ENCODE peak calls at places on chromosome 9, in five cellular contexts. One of them, this sample, is unnamed.

GRCh38 chr9:3497406-3497805 is 28.4 kb downstream of the RFX3 start:
- DNase-seq in Calu3: no peak
- DNase-seq in mesendoderm: no peak
- DNase-seq in Caki2: no peak
- DNase-seq in GOT3: no peak
- DNase-seq in this sample: no peak

GRCh38 chr9:132099184-132099583 is 19.5 kb upstream of the MED27 start:
- DNase-seq in Calu3: no peak
- DNase-seq in mesendoderm: no peak
- DNase-seq in Caki2: no peak
- DNase-seq in GOT3: no peak
- DNase-seq in this sample: no peak

GRCh38 chr9:97954550-97954989 is 16.6 kb upstream of the HEMGN start:
- DNase-seq in Calu3: peak; percentile 33
- DNase-seq in mesendoderm: peak; percentile 85
- DNase-seq in Caki2: peak; percentile 17
- DNase-seq in GOT3: no peak
- DNase-seq in this sample: peak; percentile 19

GRCh38 chr9:70601000-70601929 is 186.8 kb upstream of the KLF9 start:
- DNase-seq in Calu3: peak; percentile 42
- DNase-seq in mesendoderm: no peak
- DNase-seq in Caki2: no peak
- DNase-seq in GOT3: peak; percentile 61
- DNase-seq in this sample: peak; percentile 80

GRCh38 chr9:134619983-134620612 is 21.5 kb upstream of the COL5A1 start:
- DNase-seq in Calu3: no peak
- DNase-seq in mesendoderm: no peak
- DNase-seq in Caki2: no peak
- DNase-seq in GOT3: no peak
- DNase-seq in this sample: no peak

GRCh38 chr9:87816041-87816440 is 66.6 kb upstream of the SPATA31E1 start:
- DNase-seq in Calu3: no peak
- DNase-seq in mesendoderm: no peak
- DNase-seq in Caki2: no peak
- DNase-seq in GOT3: no peak
- DNase-seq in this sample: no peak

GRCh38 chr9:81885586-81885985 is 42.6 kb upstream of the SPATA31D4 start:
- DNase-seq in Calu3: no peak
- DNase-seq in mesendoderm: no peak
- DNase-seq in Caki2: no peak
- DNase-seq in GOT3: no peak
- DNase-seq in this sample: no peak

GRCh38 chr9:77647659-77648457 is at the start of gene GNA14:
- DNase-seq in Calu3: peak; percentile 5
- DNase-seq in mesendoderm: peak; percentile 70
- DNase-seq in Caki2: no peak
- DNase-seq in GOT3: no peak
- DNase-seq in this sample: no peak

GRCh38 chr9:123460091-123460490 is 104.1 kb downstream of the CRB2 start:
- DNase-seq in Calu3: no peak
- DNase-seq in mesendoderm: no peak
- DNase-seq in Caki2: no peak
- DNase-seq in GOT3: no peak
- DNase-seq in this sample: peak; percentile 14

GRCh38 chr9:122263699-122264349 is 816 bp downstream of the RBM18 start:
- DNase-seq in Calu3: no peak
- DNase-seq in mesendoderm: no peak
- DNase-seq in Caki2: no peak
- DNase-seq in GOT3: no peak
- DNase-seq in this sample: no peak

This sample was measured in kidney epithelial cell.